ENCODE peak calls at places on chromosome 20, in eight cellular contexts. P, Q, E, N, M, W, Y and Z are unnamed samples.
A peak's percentile ranks its signal among the peaks of the same experiment; 100 is the strongest.

GRCh38 chr20:30286157-30286556 is 971.3 kb upstream of the DEFB115 start:
- DNase-seq in P (no peak), Q (no peak), E (no peak), N (no peak), M (no peak), W (no peak), Y (no peak), Z (no peak)

GRCh38 chr20:57501461-57502330 is 23.2 kb downstream of the CTCFL start:
- DNase-seq in P (no peak), Q (no peak), E (no peak), N (no peak), M (no peak), W (no peak), Y (no peak), Z (no peak)

GRCh38 chr20:24762791-24763350 is 186.2 kb upstream of the CST7 start:
- DNase-seq in P (no peak), Q (no peak), E (no peak), N (no peak), M (no peak), W (no peak), Y (no peak), Z (no peak)

GRCh38 chr20:51826372-51826771 is 24.1 kb upstream of the SALL4 start:
- DNase-seq in P (no peak), Q (no peak), E (no peak), N (no peak), M (no peak), W (no peak), Y (peak; percentile 16), Z (no peak)

GRCh38 chr20:10125757-10126156 is 91.0 kb downstream of the ANKEF1 start:
- DNase-seq in P (no peak), Q (no peak), E (no peak), N (no peak), M (peak; percentile 74), W (no peak), Y (no peak), Z (no peak)

GRCh38 chr20:20084296-20084752 is 32.0 kb downstream of the CFAP61 start:
- DNase-seq in P (no peak), Q (no peak), E (no peak), N (no peak), M (no peak), W (no peak), Y (no peak), Z (peak; percentile 52)

GRCh38 chr20:43665466-43666176 is 1.3 kb upstream of the MYBL2 start:
- DNase-seq in P (no peak), Q (no peak), E (no peak), N (no peak), M (no peak), W (no peak), Y (no peak), Z (no peak)

GRCh38 chr20:43863821-43864544 is 50.7 kb upstream of the TOX2 start:
- DNase-seq in P (no peak), Q (no peak), E (no peak), N (no peak), M (no peak), W (no peak), Y (no peak), Z (no peak)

GRCh38 chr20:4369798-4370124 is 351.9 kb upstream of the PRND start:
- DNase-seq in P (no peak), Q (peak; percentile 27), E (no peak), N (peak; percentile 69), M (no peak), W (no peak), Y (no peak), Z (no peak)

GRCh38 chr20:8133816-8134451 is 1.9 kb downstream of the PLCB1 start:
- DNase-seq in P (no peak), Q (no peak), E (no peak), N (no peak), M (no peak), W (no peak), Y (no peak), Z (no peak)

GRCh38 chr20:57570145-57570850 is 9.4 kb downstream of the PCK1 start:
- DNase-seq in P (no peak), Q (no peak), E (no peak), N (no peak), M (no peak), W (no peak), Y (no peak), Z (no peak)

GRCh38 chr20:19498756-19499155 is 259.3 kb upstream of the RIN2 start:
- DNase-seq in P (no peak), Q (no peak), E (no peak), N (no peak), M (no peak), W (no peak), Y (no peak), Z (no peak)

GRCh38 chr20:57928181-57928967 is 218.6 kb upstream of the PMEPA1 start:
- DNase-seq in P (peak; percentile 32), Q (no peak), E (no peak), N (no peak), M (peak; percentile 56), W (no peak), Y (peak; percentile 2), Z (no peak)

GRCh38 chr20:44566018-44566417 is 16.4 kb upstream of the PKIG start:
- DNase-seq in P (no peak), Q (no peak), E (no peak), N (no peak), M (no peak), W (no peak), Y (no peak), Z (no peak)

GRCh38 chr20:19812056-19812455 is 54.0 kb downstream of the RIN2 start:
- DNase-seq in P (no peak), Q (no peak), E (no peak), N (no peak), M (peak; percentile 56), W (no peak), Y (no peak), Z (no peak)

GRCh38 chr20:33676121-33676520 is 1.9 kb upstream of the NECAB3 start:
- DNase-seq in P (no peak), Q (no peak), E (no peak), N (no peak), M (no peak), W (no peak), Y (no peak), Z (no peak)

GRCh38 chr20:33675127-33675954 is 1.1 kb upstream of the NECAB3 start:
- DNase-seq in P (no peak), Q (no peak), E (no peak), N (no peak), M (no peak), W (no peak), Y (no peak), Z (no peak)

GRCh38 chr20:33673411-33674293 is 576 bp downstream of the NECAB3 start:
- DNase-seq in P (peak; percentile 64), Q (no peak), E (no peak), N (no peak), M (no peak), W (no peak), Y (no peak), Z (no peak)

GRCh38 chr20:33673115-33673410 is 1.2 kb downstream of the NECAB3 start:
- DNase-seq in P (no peak), Q (no peak), E (no peak), N (no peak), M (no peak), W (no peak), Y (no peak), Z (no peak)

GRCh38 chr20:33674294-33675126 is at the start of gene NECAB3:
- DNase-seq in P (peak; percentile 75), Q (no peak), E (peak; percentile 90), N (peak; percentile 54), M (no peak), W (no peak), Y (peak; percentile 92), Z (peak; percentile 86)
- H3K27ac ChIP-seq in P (peak within 1 kb of the TSS; percentile 94), Q (peak within 1 kb of the TSS; percentile 46), E (peak within 1 kb of the TSS; percentile 96), N (peak within 1 kb of the TSS; percentile 37), M (no peak within 1 kb of the TSS), W (no peak within 1 kb of the TSS), Y (peak within 1 kb of the TSS; percentile 81), Z (peak within 1 kb of the TSS; percentile 88)

GRCh38 chr20:53677447-53678314 is 84.0 kb upstream of the ZNF217 start:
- DNase-seq in P (peak; percentile 36), Q (no peak), E (peak; percentile 64), N (peak; percentile 86), M (peak; percentile 49), W (no peak), Y (peak; percentile 38), Z (no peak)
- TF ChIP-seq CTCF in P (no peak), Q (no peak), E (no peak), N (no peak), M (no peak), W (no peak), Y (no peak), Z (no peak)

DNA sequence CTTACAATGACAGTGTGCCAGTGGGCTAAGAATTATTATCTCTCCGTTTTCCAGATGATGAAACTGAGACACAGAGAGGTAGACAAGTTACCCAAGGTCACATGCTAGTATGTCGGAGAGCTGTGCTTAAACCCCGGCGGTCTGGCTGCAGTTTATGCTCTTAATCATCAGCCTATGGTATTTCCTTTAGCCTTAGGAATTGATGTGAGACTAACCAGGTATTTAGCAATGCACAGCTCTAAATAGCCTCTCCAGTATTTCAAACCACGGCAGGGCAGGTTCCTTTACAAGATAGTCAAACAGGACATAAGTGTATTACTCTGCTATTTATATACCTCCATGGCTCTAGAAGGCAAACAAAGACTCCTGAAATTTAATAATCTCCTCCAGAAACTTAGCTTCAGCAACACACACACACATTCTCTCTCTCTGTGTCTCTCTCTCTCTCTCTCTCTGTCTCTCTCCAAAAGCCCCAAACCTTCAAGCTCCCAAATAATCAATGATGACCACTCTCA is 142.0 kb upstream of the ZNF217 start:
- DNase-seq in P (peak; percentile 60), Q (no peak), E (no peak), N (no peak), M (peak; percentile 98), W (no peak), Y (no peak), Z (no peak)
- H3K4me3 ChIP-seq in P (no peak overlapping the region), Q (no peak overlapping the region), E (no peak overlapping the region), N (no peak overlapping the region), M (peak overlapping the region; percentile 16), W (no peak overlapping the region), Y (no peak overlapping the region), Z (no peak overlapping the region)

DNA sequence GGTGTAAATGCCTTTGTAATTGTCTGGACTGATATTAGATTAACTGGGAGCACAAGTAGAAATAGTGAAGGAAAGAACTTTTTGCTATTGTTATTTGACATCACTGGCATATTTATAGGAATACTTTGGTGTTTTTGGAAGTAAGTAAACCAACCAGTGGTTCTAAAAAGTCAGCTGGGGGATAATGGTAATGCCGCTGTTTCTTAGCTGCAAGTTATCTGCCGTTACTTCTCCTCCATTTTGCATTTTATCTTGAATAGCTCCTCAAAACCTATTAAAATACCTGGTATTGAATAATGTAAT is 3.8 kb downstream of the PTPN1 start:
- DNase-seq in P (no peak), Q (no peak), E (no peak), N (no peak), M (no peak), W (no peak), Y (no peak), Z (no peak)
- H3K27ac ChIP-seq in P (no peak overlapping the region), Q (peak overlapping the region; percentile 98), E (peak overlapping the region; percentile 91), N (no peak overlapping the region), M (peak overlapping the region; percentile 80), W (no peak overlapping the region), Y (peak overlapping the region; percentile 55), Z (peak overlapping the region; percentile 96)

GRCh38 chr20:62899633-62900051 is 26.7 kb downstream of the DIDO1 start:
- DNase-seq in P (no peak), Q (no peak), E (peak; percentile 42), N (no peak), M (no peak), W (no peak), Y (no peak), Z (no peak)
- TF ChIP-seq CTCF in P (no peak), Q (no peak), E (no peak), N (no peak), M (no peak), W (no peak), Y (no peak), Z (peak; percentile 14)